ENCODE peak calls at places on chromosomes 12 and 14, in five cellular contexts. One of them, this sample, is unnamed.

GRCh38 chr12:12806784-12807516 is 6.2 kb upstream of the DDX47 start:
- DNase-seq in mucosa of descending colon: no peak
- DNase-seq in CD8-positive, alpha-beta memory T cell: no peak
- DNase-seq in lower leg skin: no peak
- DNase-seq in activated effector memory CD4-positive, alpha-beta T cell treated with Interleukin-2 at 50 U/mL for 16 hours: no peak
- DNase-seq in this sample: no peak

GRCh38 chr12:19105468-19105867 is 24.1 kb upstream of the PLEKHA5 start:
- DNase-seq in CD8-positive, alpha-beta memory T cell: no peak
- DNase-seq in lower leg skin: no peak
- DNase-seq in activated effector memory CD4-positive, alpha-beta T cell treated with Interleukin-2 at 50 U/mL for 16 hours: no peak
- DNase-seq in mucosa of descending colon: no peak
- DNase-seq in this sample: no peak

GRCh38 chr12:79973774-79974173 is 38.9 kb upstream of the PPP1R12A start:
- DNase-seq in activated effector memory CD4-positive, alpha-beta T cell treated with Interleukin-2 at 50 U/mL for 16 hours: no peak
- DNase-seq in lower leg skin: no peak
- DNase-seq in mucosa of descending colon: no peak
- DNase-seq in CD8-positive, alpha-beta memory T cell: no peak
- DNase-seq in this sample: no peak

GRCh38 chr14:95062946-95063345 is 94.4 kb downstream of the DICER1 start:
- DNase-seq in activated effector memory CD4-positive, alpha-beta T cell treated with Interleukin-2 at 50 U/mL for 16 hours: no peak
- DNase-seq in CD8-positive, alpha-beta memory T cell: no peak
- DNase-seq in lower leg skin: no peak
- DNase-seq in mucosa of descending colon: no peak
- DNase-seq in this sample: no peak

GRCh38 chr12:54217774-54218221 is 29.0 kb upstream of the SMUG1 start:
- DNase-seq in activated effector memory CD4-positive, alpha-beta T cell treated with Interleukin-2 at 50 U/mL for 16 hours: no peak
- DNase-seq in mucosa of descending colon: peak
- DNase-seq in CD8-positive, alpha-beta memory T cell: no peak
- DNase-seq in lower leg skin: no peak
- DNase-seq in this sample: no peak

GRCh38 chr12:12720052-12720451 is 2.9 kb downstream of the CDKN1B start:
- DNase-seq in mucosa of descending colon: no peak
- DNase-seq in lower leg skin: no peak
- DNase-seq in CD8-positive, alpha-beta memory T cell: no peak
- DNase-seq in activated effector memory CD4-positive, alpha-beta T cell treated with Interleukin-2 at 50 U/mL for 16 hours: no peak
- DNase-seq in this sample: no peak

GRCh38 chr12:47244730-47245285 is 165.0 kb upstream of the AMIGO2 start:
- DNase-seq in mucosa of descending colon: no peak
- DNase-seq in CD8-positive, alpha-beta memory T cell: no peak
- DNase-seq in activated effector memory CD4-positive, alpha-beta T cell treated with Interleukin-2 at 50 U/mL for 16 hours: no peak
- DNase-seq in lower leg skin: no peak
- DNase-seq in this sample: no peak

GRCh38 chr14:22231022-22231421 is 358.0 kb downstream of the DAD1 start:
- DNase-seq in lower leg skin: no peak
- DNase-seq in activated effector memory CD4-positive, alpha-beta T cell treated with Interleukin-2 at 50 U/mL for 16 hours: peak
- DNase-seq in mucosa of descending colon: no peak
- DNase-seq in CD8-positive, alpha-beta memory T cell: no peak
- DNase-seq in this sample: no peak

GRCh38 chr14:85856430-85856829 is 326.5 kb downstream of the FLRT2 start:
- DNase-seq in lower leg skin: no peak
- DNase-seq in mucosa of descending colon: no peak
- DNase-seq in activated effector memory CD4-positive, alpha-beta T cell treated with Interleukin-2 at 50 U/mL for 16 hours: no peak
- DNase-seq in CD8-positive, alpha-beta memory T cell: no peak
- DNase-seq in this sample: no peak

GRCh38 chr12:2650261-2651060 is 144.3 kb upstream of the FKBP4 start:
- DNase-seq in CD8-positive, alpha-beta memory T cell: no peak
- DNase-seq in activated effector memory CD4-positive, alpha-beta T cell treated with Interleukin-2 at 50 U/mL for 16 hours: no peak
- DNase-seq in mucosa of descending colon: no peak
- DNase-seq in lower leg skin: no peak
- DNase-seq in this sample: no peak

GRCh38 chr12:38934696-38935095 is 29.3 kb upstream of the CPNE8 start:
- DNase-seq in mucosa of descending colon: no peak
- DNase-seq in lower leg skin: no peak
- DNase-seq in activated effector memory CD4-positive, alpha-beta T cell treated with Interleukin-2 at 50 U/mL for 16 hours: no peak
- DNase-seq in CD8-positive, alpha-beta memory T cell: no peak
- DNase-seq in this sample: no peak

GRCh38 chr14:89921896-89922548 is 32.5 kb downstream of the EFCAB11 start:
- DNase-seq in lower leg skin: no peak
- DNase-seq in activated effector memory CD4-positive, alpha-beta T cell treated with Interleukin-2 at 50 U/mL for 16 hours: no peak
- DNase-seq in CD8-positive, alpha-beta memory T cell: no peak
- DNase-seq in mucosa of descending colon: no peak
- DNase-seq in this sample: no peak

GRCh38 chr14:57060276-57060956 is 208.3 kb downstream of the EXOC5 start:
- DNase-seq in activated effector memory CD4-positive, alpha-beta T cell treated with Interleukin-2 at 50 U/mL for 16 hours: no peak
- DNase-seq in mucosa of descending colon: no peak
- DNase-seq in lower leg skin: no peak
- DNase-seq in CD8-positive, alpha-beta memory T cell: no peak
- DNase-seq in this sample: no peak

GRCh38 chr12:66188584-66189475 is at the start of gene IRAK3:
- DNase-seq in activated effector memory CD4-positive, alpha-beta T cell treated with Interleukin-2 at 50 U/mL for 16 hours: peak
- DNase-seq in CD8-positive, alpha-beta memory T cell: peak
- DNase-seq in mucosa of descending colon: peak
- DNase-seq in lower leg skin: peak
- DNase-seq in this sample: peak

GRCh38 chr12:115002434-115002833 is 318.5 kb upstream of the TBX3 start:
- DNase-seq in activated effector memory CD4-positive, alpha-beta T cell treated with Interleukin-2 at 50 U/mL for 16 hours: no peak
- DNase-seq in CD8-positive, alpha-beta memory T cell: no peak
- DNase-seq in lower leg skin: no peak
- DNase-seq in mucosa of descending colon: no peak
- DNase-seq in this sample: no peak

GRCh38 chr12:39005671-39006070 is 100.3 kb upstream of the CPNE8 start:
- DNase-seq in activated effector memory CD4-positive, alpha-beta T cell treated with Interleukin-2 at 50 U/mL for 16 hours: no peak
- DNase-seq in lower leg skin: no peak
- DNase-seq in mucosa of descending colon: no peak
- DNase-seq in CD8-positive, alpha-beta memory T cell: no peak
- DNase-seq in this sample: no peak

GRCh38 chr12:95549392-95550084 is 1.7 kb downstream of the USP44 start:
- DNase-seq in lower leg skin: no peak
- DNase-seq in activated effector memory CD4-positive, alpha-beta T cell treated with Interleukin-2 at 50 U/mL for 16 hours: no peak
- DNase-seq in mucosa of descending colon: no peak
- DNase-seq in CD8-positive, alpha-beta memory T cell: no peak
- DNase-seq in this sample: no peak

GRCh38 chr14:65637780-65638179 is 225.2 kb downstream of the FUT8 start:
- DNase-seq in activated effector memory CD4-positive, alpha-beta T cell treated with Interleukin-2 at 50 U/mL for 16 hours: peak
- DNase-seq in mucosa of descending colon: peak
- DNase-seq in lower leg skin: no peak
- DNase-seq in CD8-positive, alpha-beta memory T cell: no peak
- DNase-seq in this sample: no peak

GRCh38 chr14:61525293-61526011 is 169.9 kb upstream of the HIF1A start:
- DNase-seq in lower leg skin: peak
- DNase-seq in mucosa of descending colon: peak
- DNase-seq in CD8-positive, alpha-beta memory T cell: peak
- DNase-seq in activated effector memory CD4-positive, alpha-beta T cell treated with Interleukin-2 at 50 U/mL for 16 hours: peak
- DNase-seq in this sample: peak

GRCh38 chr12:94952325-94952724 is 51.2 kb downstream of the NDUFA12 start:
- DNase-seq in CD8-positive, alpha-beta memory T cell: no peak
- DNase-seq in mucosa of descending colon: no peak
- DNase-seq in lower leg skin: no peak
- DNase-seq in activated effector memory CD4-positive, alpha-beta T cell treated with Interleukin-2 at 50 U/mL for 16 hours: no peak
- DNase-seq in this sample: no peak

GRCh38 chr14:104929268-104930230 is 4.9 kb downstream of the PLD4 start:
- DNase-seq in CD8-positive, alpha-beta memory T cell: no peak
- DNase-seq in lower leg skin: no peak
- DNase-seq in mucosa of descending colon: no peak
- DNase-seq in activated effector memory CD4-positive, alpha-beta T cell treated with Interleukin-2 at 50 U/mL for 16 hours: no peak
- DNase-seq in this sample: no peak

GRCh38 chr12:115636546-115636945 is 640.9 kb downstream of the MED13L start:
- DNase-seq in CD8-positive, alpha-beta memory T cell: no peak
- DNase-seq in lower leg skin: no peak
- DNase-seq in mucosa of descending colon: no peak
- DNase-seq in activated effector memory CD4-positive, alpha-beta T cell treated with Interleukin-2 at 50 U/mL for 16 hours: no peak
- DNase-seq in this sample: no peak

GRCh38 chr14:54584097-54584496 is 17.2 kb downstream of the SAMD4A start:
- DNase-seq in activated effector memory CD4-positive, alpha-beta T cell treated with Interleukin-2 at 50 U/mL for 16 hours: no peak
- DNase-seq in lower leg skin: no peak
- DNase-seq in mucosa of descending colon: no peak
- DNase-seq in CD8-positive, alpha-beta memory T cell: no peak
- DNase-seq in this sample: no peak

GRCh38 chr12:130714591-130715149 is 1.4 kb downstream of the RIMBP2 start:
- DNase-seq in activated effector memory CD4-positive, alpha-beta T cell treated with Interleukin-2 at 50 U/mL for 16 hours: no peak
- DNase-seq in mucosa of descending colon: no peak
- DNase-seq in lower leg skin: no peak
- DNase-seq in CD8-positive, alpha-beta memory T cell: no peak
- DNase-seq in this sample: no peak

GRCh38 chr12:107179883-107180282 is 86.5 kb upstream of the CRY1 start:
- DNase-seq in CD8-positive, alpha-beta memory T cell: no peak
- DNase-seq in activated effector memory CD4-positive, alpha-beta T cell treated with Interleukin-2 at 50 U/mL for 16 hours: no peak
- DNase-seq in lower leg skin: no peak
- DNase-seq in mucosa of descending colon: no peak
- DNase-seq in this sample: no peak

GRCh38 chr12:54394281-54394719 is 9.8 kb upstream of the ZNF385A start:
- DNase-seq in activated effector memory CD4-positive, alpha-beta T cell treated with Interleukin-2 at 50 U/mL for 16 hours: no peak
- DNase-seq in CD8-positive, alpha-beta memory T cell: no peak
- DNase-seq in lower leg skin: no peak
- DNase-seq in mucosa of descending colon: peak
- DNase-seq in this sample: no peak

GRCh38 chr12:45756666-45757065 is 27.2 kb downstream of the ARID2 start:
- DNase-seq in CD8-positive, alpha-beta memory T cell: no peak
- DNase-seq in activated effector memory CD4-positive, alpha-beta T cell treated with Interleukin-2 at 50 U/mL for 16 hours: no peak
- DNase-seq in mucosa of descending colon: no peak
- DNase-seq in lower leg skin: no peak
- DNase-seq in this sample: no peak

GRCh38 chr12:109952160-109952858 is 43.9 kb downstream of the GIT2 start:
- DNase-seq in CD8-positive, alpha-beta memory T cell: no peak
- DNase-seq in mucosa of descending colon: no peak
- DNase-seq in activated effector memory CD4-positive, alpha-beta T cell treated with Interleukin-2 at 50 U/mL for 16 hours: no peak
- DNase-seq in lower leg skin: no peak
- DNase-seq in this sample: no peak

GRCh38 chr12:106954462-106955376 is 988 bp upstream of the TMEM263 start:
- DNase-seq in CD8-positive, alpha-beta memory T cell: no peak
- DNase-seq in lower leg skin: peak
- DNase-seq in mucosa of descending colon: peak
- DNase-seq in activated effector memory CD4-positive, alpha-beta T cell treated with Interleukin-2 at 50 U/mL for 16 hours: peak
- DNase-seq in this sample: peak

GRCh38 chr12:4910502-4911315 is 1.0 kb downstream of the KCNA1 start:
- DNase-seq in activated effector memory CD4-positive, alpha-beta T cell treated with Interleukin-2 at 50 U/mL for 16 hours: no peak
- DNase-seq in lower leg skin: no peak
- DNase-seq in mucosa of descending colon: no peak
- DNase-seq in CD8-positive, alpha-beta memory T cell: no peak
- DNase-seq in this sample: no peak

GRCh38 chr12:53508534-53509199 is 1.4 kb upstream of the NPFF start:
- DNase-seq in CD8-positive, alpha-beta memory T cell: peak
- DNase-seq in mucosa of descending colon: peak
- DNase-seq in lower leg skin: peak
- DNase-seq in activated effector memory CD4-positive, alpha-beta T cell treated with Interleukin-2 at 50 U/mL for 16 hours: peak
- DNase-seq in this sample: peak

GRCh38 chr12:21223930-21224329 is 92.9 kb downstream of the SLCO1B1 start:
- DNase-seq in mucosa of descending colon: no peak
- DNase-seq in CD8-positive, alpha-beta memory T cell: no peak
- DNase-seq in activated effector memory CD4-positive, alpha-beta T cell treated with Interleukin-2 at 50 U/mL for 16 hours: no peak
- DNase-seq in lower leg skin: no peak
- DNase-seq in this sample: no peak

GRCh38 chr12:123900898-123901376 is 71.7 kb downstream of the CCDC92 start:
- DNase-seq in lower leg skin: no peak
- DNase-seq in activated effector memory CD4-positive, alpha-beta T cell treated with Interleukin-2 at 50 U/mL for 16 hours: no peak
- DNase-seq in mucosa of descending colon: no peak
- DNase-seq in CD8-positive, alpha-beta memory T cell: no peak
- DNase-seq in this sample: no peak

GRCh38 chr12:122062832-122063690 is 15.5 kb upstream of the MLXIP start:
- DNase-seq in mucosa of descending colon: peak
- DNase-seq in lower leg skin: peak
- DNase-seq in activated effector memory CD4-positive, alpha-beta T cell treated with Interleukin-2 at 50 U/mL for 16 hours: no peak
- DNase-seq in CD8-positive, alpha-beta memory T cell: no peak
- DNase-seq in this sample: no peak

GRCh38 chr12:113413488-113413939 is 8.7 kb upstream of the SDSL start:
- DNase-seq in activated effector memory CD4-positive, alpha-beta T cell treated with Interleukin-2 at 50 U/mL for 16 hours: no peak
- DNase-seq in mucosa of descending colon: no peak
- DNase-seq in lower leg skin: no peak
- DNase-seq in CD8-positive, alpha-beta memory T cell: no peak
- DNase-seq in this sample: peak

GRCh38 chr12:102427542-102427923 is 52.8 kb downstream of the IGF1 start:
- DNase-seq in lower leg skin: no peak
- DNase-seq in activated effector memory CD4-positive, alpha-beta T cell treated with Interleukin-2 at 50 U/mL for 16 hours: no peak
- DNase-seq in mucosa of descending colon: no peak
- DNase-seq in CD8-positive, alpha-beta memory T cell: no peak
- DNase-seq in this sample: no peak